ENCODE peak calls at places on chromosomes 16 and 17, in four cellular contexts. A is psoas muscle, O is small intestine, T is GM23248. D is an unnamed sample.

GRCh38 chr17:42041619-42042018 is 8.8 kb downstream of the C17orf113 start:
- DNase-seq in O (no peak), T (no peak), A (no peak), D (no peak)

GRCh38 chr16:57622361-57623250 is 5.8 kb upstream of the ADGRG1 start:
- DNase-seq in O (peak), T (no peak), A (no peak), D (no peak)

GRCh38 chr16:38941-39892 is 14.2 kb downstream of the POLR3K start:
- DNase-seq in O (peak), A (no peak), T (no peak), D (peak)

GRCh38 chr16:58299757-58300349 is 5.0 kb upstream of the PRSS54 start:
- DNase-seq in O (peak), T (peak), A (no peak), D (peak)

GRCh38 chr16:46721885-46722284 is 26.3 kb downstream of the MYLK3 start:
- DNase-seq in A (no peak), O (no peak), T (no peak), D (no peak)

GRCh38 chr16:56356276-56357241 is 68.8 kb downstream of the AMFR start:
- DNase-seq in O (peak), A (peak), T (peak), D (peak)

GRCh38 chr17:82496529-82497434 is 22.8 kb upstream of the FOXK2 start:
- DNase-seq in T (peak), O (peak), A (peak), D (peak)

GRCh38 chr16:57749101-57749692 is 13.6 kb downstream of the KATNB1 start:
- DNase-seq in T (no peak), A (no peak), O (no peak), D (no peak)

GRCh38 chr17:15493031-15493750 is 25.8 kb upstream of the CDRT4 start:
- DNase-seq in A (no peak), O (no peak), T (no peak), D (no peak)

GRCh38 chr16:68422396-68422964 is 25.8 kb downstream of the SMPD3 start:
- DNase-seq in T (no peak), O (no peak), A (no peak), D (no peak)

GRCh38 chr17:35766903-35767510 is 6.3 kb downstream of the C17orf50 start:
- DNase-seq in O (peak), A (no peak), T (peak), D (no peak)

GRCh38 chr16:4371481-4372314 is at the start of gene VASN:
- DNase-seq in A (peak), O (peak), T (peak), D (peak)

GRCh38 chr17:21124096-21124495 is 2.7 kb upstream of the DHRS7B start:
- DNase-seq in O (no peak), A (no peak), T (no peak), D (no peak)

GRCh38 chr16:3983081-3983520 is 102.6 kb upstream of the CREBBP start:
- DNase-seq in A (peak), T (peak), O (peak), D (peak)

GRCh38 chr17:48903401-48903800 is 4.8 kb upstream of the UBE2Z start:
- DNase-seq in T (no peak), O (no peak), A (no peak), D (no peak)

GRCh38 chr17:12673788-12674187 is 8.1 kb downstream of the MYOCD start:
- DNase-seq in T (peak), O (no peak), A (no peak), D (no peak)

GRCh38 chr16:88378836-88379693 is 3.7 kb upstream of the ZNF469 start:
- DNase-seq in O (no peak), A (peak), T (no peak), D (no peak)

GRCh38 chr17:48571826-48572417 is 6.2 kb downstream of the HOXB4 start:
- DNase-seq in O (no peak), T (no peak), A (no peak), D (no peak)

GRCh38 chr17:35889241-35889640 is 9.1 kb upstream of the CCL5 start:
- DNase-seq in A (no peak), T (no peak), O (no peak), D (no peak)

GRCh38 chr17:81223758-81224122 is 975 bp upstream of the CEP131 start:
- DNase-seq in O (no peak), T (no peak), A (no peak), D (peak)

GRCh38 chr17:35212668-35213067 is 18.5 kb upstream of the SLC35G3 start:
- DNase-seq in O (no peak), A (no peak), T (no peak), D (no peak)

GRCh38 chr17:13544292-13544691 is 57.4 kb downstream of the HS3ST3A1 start:
- DNase-seq in A (peak), T (peak), O (no peak), D (peak)

GRCh38 chr17:15954222-15954621 is 9.3 kb downstream of the ADORA2B start:
- DNase-seq in A (no peak), T (peak), O (no peak), D (no peak)

GRCh38 chr16:19419691-19420060 is 2.0 kb downstream of the TMC5 start:
- DNase-seq in T (peak), O (peak), A (no peak), D (no peak)

GRCh38 chr17:47717261-47717697 is 15.8 kb upstream of the TBX21 start:
- DNase-seq in T (no peak), O (no peak), A (no peak), D (no peak)

GRCh38 chr17:1462164-1463112 is 6.4 kb upstream of the CRK start:
- DNase-seq in T (no peak), O (peak), A (no peak), D (no peak)

GRCh38 chr17:18009609-18010420 is 29.2 kb downstream of the ATPAF2 start:
- DNase-seq in T (no peak), O (no peak), A (no peak), D (no peak)

GRCh38 chr16:81711609-81712329 is 67.3 kb upstream of the PLCG2 start:
- DNase-seq in A (no peak), T (peak), O (no peak), D (peak)

GRCh38 chr17:1067282-1067956 is 70.5 kb downstream of the TIMM22 start:
- DNase-seq in O (no peak), T (no peak), A (peak), D (no peak)

GRCh38 chr16:88904676-88905365 is 38.4 kb upstream of the PABPN1L start:
- DNase-seq in A (no peak), T (no peak), O (no peak), D (no peak)

GRCh38 chr16:54080524-54081008 is 206.0 kb downstream of the IRX3 start:
- DNase-seq in T (peak), O (no peak), A (no peak), D (no peak)

GRCh38 chr17:69609495-69610315 is 195.2 kb downstream of the MAP2K6 start:
- DNase-seq in O (no peak), T (peak), A (no peak), D (no peak)

GRCh38 chr16:47461598-47462266 is 601 bp downstream of the PHKB start:
- DNase-seq in T (peak), A (no peak), O (peak), D (peak)

GRCh38 chr16:4692460-4693295 is 684 bp upstream of the NUDT16L1 start:
- DNase-seq in A (no peak), T (peak), O (peak), D (no peak)

GRCh38 chr17:73470369-73470768 is 158.6 kb upstream of the CDC42EP4 start:
- DNase-seq in O (no peak), A (no peak), T (no peak), D (no peak)

GRCh38 chr17:50924800-50925199 is 58.6 kb upstream of the TOB1 start:
- DNase-seq in O (no peak), A (no peak), T (peak), D (no peak)

GRCh38 chr17:20092973-20093626 is 83.9 kb downstream of the SPECC1 start:
- DNase-seq in O (no peak), T (no peak), A (no peak), D (no peak)

GRCh38 chr17:55625516-55625915 is 97.1 kb downstream of the TMEM100 start:
- DNase-seq in A (no peak), T (no peak), O (no peak), D (no peak)

GRCh38 chr17:57861000-57861736 is 11.3 kb upstream of the MRPS23 start:
- DNase-seq in T (peak), A (peak), O (peak), D (peak)

GRCh38 chr17:17171991-17172939 is 33.9 kb downstream of the PLD6 start:
- DNase-seq in A (peak), O (no peak), T (no peak), D (no peak)

DNA sequence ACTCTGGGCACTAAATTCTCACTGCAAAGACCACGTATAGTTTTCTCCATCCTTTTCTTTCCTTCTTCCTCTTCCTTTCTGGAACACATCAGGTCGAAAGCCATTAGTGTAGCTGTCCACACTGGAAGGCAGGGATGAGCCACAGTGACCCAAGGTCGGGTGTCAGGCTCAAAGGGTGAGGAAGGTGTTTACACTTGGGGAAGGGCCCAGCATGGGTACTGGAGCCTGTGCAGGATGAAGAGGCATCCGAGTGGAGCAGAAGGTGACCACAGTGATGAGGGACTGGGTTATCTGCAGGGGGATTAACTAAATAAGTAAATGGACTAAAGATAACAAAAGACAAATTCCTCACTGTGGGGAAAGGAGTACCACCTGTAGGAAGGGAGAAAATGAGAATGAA is 164.0 kb downstream of the SOX9 start:
- DNase-seq in A (no peak), T (no peak), O (no peak), D (no peak)
- H3K27ac ChIP-seq in A (no peak), T (no peak), O (no peak), D (no peak)

DNA sequence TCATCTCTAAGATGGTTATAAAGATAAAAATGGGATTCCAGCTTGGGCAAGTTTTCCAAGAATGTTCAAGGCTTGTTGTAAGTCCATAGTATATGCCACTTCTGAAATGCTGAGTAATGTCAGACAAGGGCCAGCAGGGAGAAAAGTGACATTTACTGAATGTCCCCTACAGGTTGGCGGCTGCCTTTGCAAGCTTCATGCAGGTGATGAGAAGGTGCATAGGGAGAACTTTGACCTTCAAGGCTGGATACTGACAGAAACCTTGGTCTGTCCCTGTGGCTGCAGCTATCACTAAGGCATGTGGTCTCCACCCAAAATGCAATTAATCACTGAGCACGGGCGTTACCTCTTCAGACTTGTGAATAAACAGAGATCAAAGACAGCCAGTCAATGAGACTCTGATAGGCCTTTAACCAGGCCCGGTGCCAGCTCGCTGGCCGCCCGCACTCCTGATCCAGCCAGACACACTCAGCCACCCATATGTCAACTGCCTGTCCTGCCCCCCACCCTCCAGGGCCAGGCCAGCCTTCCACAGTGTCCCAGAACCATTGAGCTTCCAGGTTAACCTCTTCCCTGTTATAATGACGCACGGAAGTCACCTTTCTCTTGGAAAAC is 26.9 kb upstream of the AXIN2 start:
- DNase-seq in O (peak), T (no peak), A (no peak), D (peak)
- H3K27ac ChIP-seq in O (peak), T (no peak), A (no peak), D (peak)

GRCh38 chr17:28669918-28670317 is 7.9 kb downstream of the SUPT6H start:
- DNase-seq in A (no peak), O (no peak), T (no peak), D (no peak)

GRCh38 chr17:28675980-28676379 is 14.0 kb downstream of the SUPT6H start:
- DNase-seq in T (no peak), A (no peak), O (peak), D (peak)

DNA sequence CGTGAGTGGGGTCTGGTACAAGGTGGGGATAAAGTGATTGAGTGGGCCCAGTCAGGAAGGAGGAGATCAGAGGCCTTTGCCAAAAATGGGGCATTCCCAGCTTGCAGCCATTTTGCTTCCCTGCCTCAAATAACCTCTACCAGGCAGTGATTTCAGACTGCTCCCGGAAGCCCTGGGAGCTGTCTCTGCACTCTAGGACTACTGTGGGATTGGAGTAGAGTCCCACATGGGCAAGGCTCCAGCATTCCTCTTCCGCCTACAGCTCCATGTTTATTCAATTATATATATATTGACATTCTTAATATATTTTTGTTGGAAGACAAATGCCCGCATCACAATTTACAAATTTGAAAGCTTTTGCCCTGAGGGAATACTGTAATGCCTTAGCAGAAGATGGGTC is 13.5 kb downstream of the SUPT6H start:
- DNase-seq in A (no peak), O (no peak), T (peak), D (no peak)
- H3K27ac ChIP-seq in A (no peak), O (no peak), T (no peak), D (no peak)

GRCh38 chr17:77886387-77886728 is 72.1 kb upstream of the TNRC6C start:
- DNase-seq in A (peak), O (no peak), T (no peak), D (no peak)

GRCh38 chr17:77888242-77889134 is 70.0 kb upstream of the TNRC6C start:
- DNase-seq in T (peak), A (no peak), O (no peak), D (no peak)

GRCh38 chr17:77889135-77889505 is 69.4 kb upstream of the TNRC6C start:
- DNase-seq in O (no peak), A (no peak), T (no peak), D (no peak)

GRCh38 chr17:77887110-77887463 is 71.4 kb upstream of the TNRC6C start:
- DNase-seq in A (no peak), T (no peak), O (no peak), D (no peak)

GRCh38 chr17:77887464-77888241 is 70.8 kb upstream of the TNRC6C start:
- DNase-seq in O (peak), A (peak), T (peak), D (peak)
- H3K27ac ChIP-seq in O (no peak), A (peak), T (peak), D (peak)

GRCh38 chr17:3956558-3956957 is 7.7 kb downstream of the ATP2A3 start:
- DNase-seq in T (no peak), O (no peak), A (no peak), D (no peak)

GRCh38 chr17:3953542-3953941 is 10.7 kb downstream of the ATP2A3 start:
- DNase-seq in A (no peak), O (no peak), T (no peak), D (no peak)

GRCh38 chr17:3954086-3954485 is 10.2 kb downstream of the ATP2A3 start:
- DNase-seq in T (no peak), A (no peak), O (no peak), D (no peak)

GRCh38 chr17:3955373-3955978 is 8.8 kb downstream of the ATP2A3 start:
- DNase-seq in O (no peak), A (no peak), T (no peak), D (no peak)

GRCh38 chr17:3954921-3955320 is 9.3 kb downstream of the ATP2A3 start:
- DNase-seq in O (no peak), A (no peak), T (no peak), D (no peak)
- H3K27ac ChIP-seq in O (no peak), A (no peak), T (no peak), D (no peak)

GRCh38 chr16:84616515-84616914 is 1.4 kb downstream of the COTL1 start:
- DNase-seq in O (peak), A (no peak), T (peak), D (peak)

GRCh38 chr16:84613408-84614071 is 4.3 kb downstream of the COTL1 start:
- DNase-seq in O (no peak), T (no peak), A (no peak), D (no peak)

GRCh38 chr16:84617068-84617630 is 729 bp downstream of the COTL1 start:
- DNase-seq in O (peak), T (peak), A (no peak), D (peak)

GRCh38 chr16:84614075-84614474 is 3.8 kb downstream of the COTL1 start:
- DNase-seq in O (no peak), T (no peak), A (no peak), D (no peak)

DNA sequence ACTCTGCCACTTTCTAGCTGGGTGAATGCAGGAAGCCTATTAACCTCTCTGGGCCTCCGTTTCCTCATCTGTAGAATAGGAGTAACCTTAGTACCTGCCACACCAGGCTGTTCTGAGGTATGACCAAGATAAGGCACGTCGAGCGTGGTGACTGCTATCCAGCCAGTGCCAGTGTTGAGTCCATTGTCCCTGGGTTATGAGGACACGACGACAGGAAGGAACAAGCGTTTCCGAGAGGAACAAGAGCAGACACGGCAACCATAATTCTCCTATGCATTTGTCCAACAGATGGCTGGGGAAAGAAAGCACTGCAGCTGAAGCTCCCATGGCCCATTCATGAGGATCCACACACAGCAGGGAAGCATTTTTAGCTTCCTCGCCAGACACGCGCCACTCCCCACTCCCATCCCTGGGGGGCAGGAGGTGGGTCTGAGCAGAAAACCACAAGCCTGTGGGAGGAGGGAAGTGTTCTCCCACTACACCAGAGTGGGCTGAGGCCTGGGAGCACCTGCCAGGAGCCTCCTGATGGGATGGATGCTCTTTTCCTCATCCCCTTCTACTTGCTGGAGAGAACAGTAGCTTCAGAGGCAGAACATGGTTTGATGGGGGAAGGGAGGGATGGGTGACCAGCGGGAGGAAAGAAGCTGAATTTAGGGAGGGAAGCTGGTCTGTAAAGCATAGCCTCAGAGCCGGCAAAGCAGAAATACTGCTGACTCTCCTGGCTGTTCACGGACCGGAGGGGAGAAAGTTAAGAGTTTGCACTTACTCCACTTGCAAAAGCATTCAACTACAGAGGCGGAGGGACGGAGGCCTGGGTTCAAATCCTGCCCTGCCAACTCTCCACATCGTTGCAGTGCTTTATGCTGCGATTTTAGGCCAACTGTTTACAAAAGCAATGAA is 2.7 kb downstream of the COTL1 start:
- DNase-seq in T (no peak), O (peak), A (no peak), D (no peak)
- H3K27ac ChIP-seq in T (no peak), O (no peak), A (no peak), D (peak)

DNA sequence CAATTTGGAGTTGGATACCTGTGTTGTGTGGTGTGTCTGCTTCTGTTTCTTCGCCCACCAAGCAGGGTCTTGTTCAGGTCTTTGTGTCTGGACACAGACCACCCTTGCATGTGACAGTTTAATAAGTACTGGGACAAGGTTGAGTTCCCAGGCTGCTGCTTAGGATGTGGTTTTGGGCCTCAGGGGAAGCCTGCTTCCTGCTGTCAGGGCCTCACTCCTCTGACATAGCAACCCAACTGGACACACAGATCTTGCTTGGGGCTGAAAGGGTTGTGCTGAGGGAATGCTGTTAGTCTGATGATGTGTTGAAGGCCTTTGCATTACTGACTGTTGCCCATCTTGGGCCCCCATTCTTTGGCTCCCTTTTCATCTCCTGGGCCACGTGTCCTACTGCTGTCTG is 4.8 kb upstream of the TGFB1I1 start:
- DNase-seq in A (no peak), T (no peak), O (no peak), D (no peak)
- H3K27ac ChIP-seq in A (no peak), T (no peak), O (no peak), D (no peak)

D was measured in transverse colon.